ENCODE peak calls at places on chromosomes 12 and 14, in four cellular contexts. T is heart left ventricle, C is K562, I is A549. K is an unnamed sample.

GRCh38 chr12:96036765-96037455 is 1.5 kb upstream of the LTA4H start:
- DNase-seq in T (no peak), C (no peak), I (no peak), K (no peak)

GRCh38 chr14:68665116-68665515 is 127.8 kb downstream of the ZFP36L1 start:
- DNase-seq in T (no peak), C (no peak), I (no peak), K (no peak)

GRCh38 chr12:20368653-20369163 is 371 bp downstream of the PDE3A start:
- DNase-seq in T (peak; percentile 32), C (no peak), I (peak; percentile 40), K (no peak)

GRCh38 chr12:107306141-107306670 is 212.9 kb upstream of the CRY1 start:
- DNase-seq in T (no peak), C (no peak), I (no peak), K (no peak)

GRCh38 chr12:52787324-52787996 is 8.5 kb downstream of the KRT3 start:
- DNase-seq in T (no peak), C (no peak), I (no peak), K (no peak)

GRCh38 chr14:98173291-98173690 is 1098.7 kb downstream of the BCL11B start:
- DNase-seq in T (no peak), C (no peak), I (no peak), K (no peak)

GRCh38 chr14:31990183-31990862 is 86.8 kb upstream of the ARHGAP5 start:
- DNase-seq in T (no peak), C (no peak), I (no peak), K (no peak)

GRCh38 chr14:97456958-97457357 is 659.8 kb downstream of the VRK1 start:
- DNase-seq in T (no peak), C (no peak), I (no peak), K (no peak)

GRCh38 chr14:53016491-53016890 is 65.6 kb upstream of the FERMT2 start:
- DNase-seq in T (no peak), C (no peak), I (no peak), K (no peak)

GRCh38 chr12:95974358-95974757 is 21.8 kb downstream of the HAL start:
- DNase-seq in T (no peak), C (no peak), I (no peak), K (no peak)

GRCh38 chr12:108619369-108620160 is 14.1 kb downstream of the SELPLG start:
- DNase-seq in T (no peak), C (no peak), I (no peak), K (no peak)

GRCh38 chr12:108616359-108616758 is 17.3 kb downstream of the SELPLG start:
- DNase-seq in T (no peak), C (no peak), I (no peak), K (no peak)

GRCh38 chr12:108616941-108617858 is 16.5 kb downstream of the SELPLG start:
- DNase-seq in T (peak; percentile 59), C (no peak), I (no peak), K (peak; percentile 76)

GRCh38 chr12:108620236-108620879 is 13.3 kb downstream of the SELPLG start:
- DNase-seq in T (no peak), C (no peak), I (peak; percentile 32), K (no peak)

DNA sequence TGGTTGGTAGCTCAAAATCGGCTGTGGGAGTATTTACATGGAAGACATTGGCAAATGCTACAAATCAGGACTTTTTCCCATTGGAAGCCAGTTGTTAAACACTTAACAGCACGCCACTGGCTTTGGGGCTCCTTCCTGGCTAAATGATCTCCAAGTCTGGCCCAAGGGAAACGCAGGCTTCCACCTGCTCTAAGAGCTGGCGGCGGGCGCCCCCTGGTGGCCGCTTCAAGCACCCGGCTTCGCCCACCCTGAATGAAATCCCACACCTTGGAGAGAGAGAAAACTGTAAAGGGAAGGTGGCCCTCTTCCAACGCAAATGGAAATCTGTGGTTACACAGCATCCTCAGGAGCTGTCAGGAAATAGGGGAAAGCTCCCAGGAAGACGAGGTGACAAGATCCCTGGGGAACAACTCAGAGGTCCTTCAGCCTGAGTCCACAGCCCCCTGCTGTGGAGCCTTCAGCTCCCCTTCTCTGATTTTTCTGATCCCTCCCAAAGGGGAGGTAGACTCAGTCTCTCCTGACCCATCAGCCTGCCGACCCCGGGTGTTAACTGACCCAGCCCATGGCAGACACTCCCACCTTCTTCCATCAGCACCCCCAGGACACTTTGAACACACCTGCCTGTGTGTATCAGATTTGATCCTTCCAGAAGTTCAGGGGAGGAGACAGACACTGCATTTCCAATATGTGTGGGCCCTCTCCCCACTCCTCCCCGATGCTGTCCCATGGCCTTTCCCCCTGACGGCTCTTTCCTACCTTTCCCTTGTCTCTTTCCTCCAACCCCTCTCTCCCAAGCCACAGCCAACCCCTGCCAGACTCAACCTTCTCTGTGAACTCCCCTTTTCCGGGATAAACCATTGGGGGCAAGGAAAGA is 15.4 kb downstream of the SELPLG start:
- DNase-seq in T (peak; percentile 80), C (peak; percentile 84), I (peak; percentile 86), K (peak; percentile 78)
- TF ChIP-seq POLR2A in T (no peak), C (no peak), I (no peak), K (no peak)

GRCh38 chr12:26125451-26126339 is 858 bp upstream of the BHLHE41 start:
- DNase-seq in T (peak; percentile 83), C (no peak), I (peak; percentile 82), K (peak; percentile 88)
- TF ChIP-seq POLR2A in T (no peak), C (no peak), I (no peak), K (peak; percentile 43)

GRCh38 chr12:62691309-62691708 is 224.7 kb downstream of the MON2 start:
- DNase-seq in T (no peak), C (no peak), I (no peak), K (no peak)

GRCh38 chr12:62695696-62696095 is 229.1 kb downstream of the MON2 start:
- DNase-seq in T (no peak), C (no peak), I (no peak), K (no peak)

GRCh38 chr12:62693291-62694040 is 226.8 kb downstream of the MON2 start:
- DNase-seq in T (peak; percentile 38), C (no peak), I (no peak), K (no peak)

GRCh38 chr12:62694632-62695031 is 228.0 kb downstream of the MON2 start:
- DNase-seq in T (no peak), C (no peak), I (no peak), K (no peak)

DNA sequence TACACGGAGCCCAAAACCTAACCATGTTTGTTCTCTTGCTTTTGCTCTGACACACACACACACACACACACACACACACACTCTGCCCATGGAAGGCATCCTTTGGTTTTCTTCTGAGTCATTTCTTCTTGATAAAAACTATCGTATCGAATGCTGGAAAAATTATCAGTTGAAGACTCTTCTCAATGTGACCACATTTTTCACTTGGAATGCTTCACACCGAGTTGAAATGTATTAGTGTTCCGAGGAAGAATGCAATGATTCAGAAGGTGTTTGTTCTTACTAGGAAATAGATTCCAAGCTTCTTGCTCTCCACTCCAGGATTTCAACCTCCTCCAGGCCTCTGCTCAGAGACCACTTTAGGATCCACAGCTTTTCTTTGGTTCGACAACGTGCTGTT is 226.3 kb downstream of the MON2 start:
- DNase-seq in T (no peak), C (no peak), I (peak; percentile 33), K (no peak)
- TF ChIP-seq POLR2A in T (no peak), C (no peak), I (no peak), K (no peak)

GRCh38 chr14:24368562-24369252 is 723 bp downstream of the NFATC4 start:
- DNase-seq in T (peak; percentile 76), C (peak; percentile 42), I (no peak), K (no peak)
- TF ChIP-seq POLR2A in T (no peak), C (no peak), I (no peak), K (no peak)

GRCh38 chr12:9721394-9722092 is 11.4 kb downstream of the CLECL1 start:
- DNase-seq in T (no peak), C (no peak), I (peak; percentile 90), K (no peak)

GRCh38 chr12:9718968-9719367 is 13.9 kb downstream of the CLECL1 start:
- DNase-seq in T (no peak), C (no peak), I (no peak), K (no peak)

GRCh38 chr12:9719835-9720234 is 13.1 kb downstream of the CLECL1 start:
- DNase-seq in T (no peak), C (no peak), I (no peak), K (no peak)

GRCh38 chr12:9711664-9712063 is 21.2 kb downstream of the CLECL1 start:
- DNase-seq in T (no peak), C (no peak), I (no peak), K (no peak)

GRCh38 chr12:9717070-9717925 is 15.6 kb downstream of the CLECL1 start:
- DNase-seq in T (no peak), C (no peak), I (no peak), K (no peak)
- TF ChIP-seq POLR2A in T (no peak), C (no peak), I (no peak), K (no peak)

DNA sequence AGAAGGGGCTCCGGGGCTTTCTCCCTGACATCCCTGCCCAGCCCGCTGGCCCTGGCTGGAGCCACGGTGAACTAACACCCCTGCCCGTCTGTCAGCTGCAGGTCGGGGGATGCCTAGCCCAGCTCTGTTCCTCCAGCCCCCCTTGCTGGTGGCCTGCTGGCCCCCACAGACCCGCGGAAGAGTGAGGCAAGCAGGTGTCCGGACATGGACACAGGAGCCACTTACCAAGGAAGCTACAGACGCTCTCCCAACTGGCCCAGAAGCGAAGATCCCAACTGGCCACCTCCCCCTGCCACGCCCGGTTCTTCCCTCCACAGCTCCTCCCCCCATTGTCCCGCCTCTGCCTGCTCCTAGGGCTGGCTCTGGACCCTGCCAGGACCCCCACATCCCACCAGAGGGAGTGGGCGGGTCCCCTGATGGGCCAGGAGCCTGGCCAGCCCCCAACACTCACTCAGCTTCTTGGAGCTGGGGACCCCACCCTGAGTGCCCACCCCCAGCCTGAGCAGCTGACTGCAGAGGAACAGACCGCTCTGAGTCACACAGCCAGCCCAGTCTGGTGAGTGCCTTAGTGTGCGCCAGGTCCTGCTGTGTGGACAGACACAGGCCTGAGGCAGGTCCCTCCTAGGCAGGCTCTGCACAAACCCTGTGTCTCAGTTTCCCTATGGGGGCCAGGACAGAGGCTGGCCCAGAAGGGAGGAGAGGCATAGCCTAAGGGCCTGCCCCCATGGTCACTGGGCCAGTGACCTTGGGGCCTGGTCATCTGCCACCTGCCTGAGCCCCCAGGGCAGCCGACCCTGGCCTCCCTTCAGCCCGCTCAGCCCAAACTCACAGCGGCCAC is 7.7 kb downstream of the AHNAK2 start:
- DNase-seq in T (peak; percentile 79), C (peak; percentile 39), I (peak; percentile 90), K (peak; percentile 86)
- TF ChIP-seq POLR2A in T (no peak), C (no peak), I (peak; percentile 50), K (peak; percentile 54)

GRCh38 chr14:24232645-24233537 is at the start of gene GMPR2:
- DNase-seq in T (no peak), C (peak; percentile 67), I (no peak), K (no peak)
- TF ChIP-seq POLR2A in T (no peak), C (peak; percentile 64), I (no peak), K (peak; percentile 5)

DNA sequence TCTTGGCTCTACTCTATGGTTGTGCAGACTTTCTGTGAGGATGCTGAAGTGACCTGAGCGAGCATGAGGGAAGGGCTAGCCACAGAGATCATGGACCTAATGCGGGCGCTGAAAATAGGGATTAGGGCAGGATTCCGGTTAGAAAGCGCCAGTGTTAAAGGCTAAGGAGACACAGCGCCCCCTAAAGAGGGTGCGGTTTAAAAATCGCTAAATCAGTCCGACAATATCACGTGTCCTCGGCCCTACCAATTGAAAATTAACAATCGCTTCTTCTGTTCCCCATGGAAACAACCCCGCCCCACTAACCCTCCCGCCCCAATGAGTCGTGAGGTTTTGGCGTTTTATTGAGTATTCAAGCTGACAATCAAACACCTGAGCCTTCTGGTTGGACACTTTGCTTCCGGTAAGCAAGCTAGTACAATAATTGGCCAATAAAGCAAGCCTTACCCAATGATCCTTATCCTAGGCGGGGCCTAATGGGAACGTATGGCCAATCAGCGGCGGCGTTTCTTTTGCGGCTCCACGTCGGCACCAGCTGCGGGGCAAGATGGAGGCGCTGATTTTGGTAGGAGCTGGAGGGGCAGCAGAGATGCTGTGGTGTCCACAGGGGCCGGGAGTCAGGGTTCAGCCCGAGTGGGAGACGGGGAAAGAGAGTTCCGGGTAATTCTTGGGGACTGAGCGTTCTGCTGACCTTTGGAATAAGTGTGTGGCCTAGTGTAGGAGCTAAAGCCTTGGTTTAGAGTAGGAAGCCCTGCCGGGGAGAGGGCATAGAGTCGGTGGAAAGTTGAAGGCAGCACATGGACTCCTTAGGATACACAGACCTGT is at the start of gene COPZ1:
- DNase-seq in T (peak; percentile 95), C (peak; percentile 95), I (peak; percentile 100), K (peak; percentile 77)
- TF ChIP-seq POLR2A in T (no peak), C (peak; percentile 97), I (peak; percentile 87), K (peak; percentile 83)

K was measured in H54.